ENCODE peak calls at places on chromosome 21, in six cellular contexts. A is transverse colon, B is ovary, J is prostate gland, F is IMR-90, G is aorta. Z is an unnamed sample.

GRCh38 chr21:41537356-41537755 is 29.4 kb upstream of the TMPRSS2 start:
- DNase-seq in A (no peak), B (no peak), J (no peak), F (no peak), G (no peak), Z (no peak)

GRCh38 chr21:25456672-25457071 is 150.6 kb downstream of the MRPL39 start:
- DNase-seq in A (no peak), B (no peak), J (no peak), F (peak), G (no peak), Z (no peak)

GRCh38 chr21:28063241-28063640 is 929.4 kb downstream of the LTN1 start:
- DNase-seq in A (no peak), B (no peak), J (no peak), F (no peak), G (no peak), Z (no peak)

GRCh38 chr21:22791986-22792560 is 1793.9 kb downstream of the NCAM2 start:
- DNase-seq in A (no peak), B (no peak), J (peak), F (peak), G (no peak), Z (no peak)

GRCh38 chr21:33011462-33011861 is 14.3 kb upstream of the OLIG2 start:
- DNase-seq in A (no peak), B (no peak), J (no peak), F (peak), G (no peak), Z (no peak)

GRCh38 chr21:41639336-41639735 is 127.5 kb downstream of the RIPK4 start:
- DNase-seq in A (no peak), B (no peak), J (no peak), F (no peak), G (no peak), Z (no peak)

GRCh38 chr21:31493350-31493880 is 149.4 kb upstream of the TIAM1 start:
- DNase-seq in A (no peak), B (no peak), J (no peak), F (no peak), G (no peak), Z (no peak)

GRCh38 chr21:25891596-25891995 is 156.8 kb downstream of the GABPA start:
- DNase-seq in A (no peak), B (no peak), J (no peak), F (no peak), G (no peak), Z (no peak)

GRCh38 chr21:36478941-36479340 is 981 bp downstream of the CLDN14 start:
- DNase-seq in A (no peak), B (no peak), J (no peak), F (no peak), G (no peak), Z (no peak)

GRCh38 chr21:31993826-31994791 is 121.3 kb downstream of the HUNK start:
- DNase-seq in A (no peak), B (no peak), J (no peak), F (peak), G (no peak), Z (no peak)

GRCh38 chr21:31886896-31887595 is 14.2 kb downstream of the HUNK start:
- DNase-seq in A (no peak), B (no peak), J (no peak), F (no peak), G (no peak), Z (no peak)

GRCh38 chr21:40841524-40842196 is 5.3 kb downstream of the DSCAM start:
- DNase-seq in A (no peak), B (no peak), J (peak), F (no peak), G (peak), Z (peak)

GRCh38 chr21:21383126-21383525 is 384.9 kb downstream of the NCAM2 start:
- DNase-seq in A (no peak), B (no peak), J (no peak), F (peak), G (no peak), Z (no peak)

GRCh38 chr21:41107602-41108001 is 60.4 kb upstream of the BACE2 start:
- DNase-seq in A (no peak), B (no peak), J (no peak), F (no peak), G (no peak), Z (no peak)

GRCh38 chr21:41164981-41165650 is 2.8 kb upstream of the BACE2 start:
- DNase-seq in A (peak), B (no peak), J (peak), F (peak), G (no peak), Z (no peak)

GRCh38 chr21:16046625-16047340 is 317.0 kb downstream of the USP25 start:
- DNase-seq in A (no peak), B (no peak), J (no peak), F (peak), G (no peak), Z (no peak)

GRCh38 chr21:26637346-26637745 is 64.3 kb upstream of the CYYR1 start:
- DNase-seq in A (no peak), B (no peak), J (no peak), F (no peak), G (no peak), Z (no peak)

GRCh38 chr21:31201548-31201947 is 142.5 kb downstream of the TIAM1 start:
- DNase-seq in A (peak), B (no peak), J (no peak), F (peak), G (peak), Z (no peak)

GRCh38 chr21:14526199-14526598 is 19.9 kb downstream of the SAMSN1 start:
- DNase-seq in A (no peak), B (no peak), J (no peak), F (no peak), G (no peak), Z (no peak)
- H3K27ac ChIP-seq in A (peak), B (no peak), J (no peak), F (no peak), G (no peak), Z (no peak)

GRCh38 chr21:34592573-34592972 is 22.3 kb downstream of the RCAN1 start:
- DNase-seq in A (no peak), B (no peak), J (no peak), F (no peak), G (no peak), Z (no peak)
- H3K4me3 ChIP-seq in A (no peak), B (no peak), J (no peak), F (no peak), G (no peak), Z (peak)

GRCh38 chr21:44873356-44874239 is at the start of gene PTTG1IP:
- DNase-seq in A (peak), B (peak), J (peak), F (peak), G (peak), Z (peak)
- H3K27ac ChIP-seq in A (peak), B (peak), J (peak), F (peak), G (peak), Z (peak)

GRCh38 chr21:42652527-42653491 is 612 bp upstream of the PDE9A start:
- DNase-seq in A (peak), B (peak), J (peak), F (peak), G (peak), Z (peak)
- H3K4me3 ChIP-seq in A (peak), B (peak), J (peak), F (peak), G (no peak), Z (peak)

GRCh38 chr21:38832664-38833063 is 26.9 kb downstream of the ETS2 start:
- DNase-seq in A (no peak), B (no peak), J (no peak), F (no peak), G (no peak), Z (no peak)
- H3K27ac ChIP-seq in A (peak), B (no peak), J (no peak), F (no peak), G (no peak), Z (no peak)

DNA sequence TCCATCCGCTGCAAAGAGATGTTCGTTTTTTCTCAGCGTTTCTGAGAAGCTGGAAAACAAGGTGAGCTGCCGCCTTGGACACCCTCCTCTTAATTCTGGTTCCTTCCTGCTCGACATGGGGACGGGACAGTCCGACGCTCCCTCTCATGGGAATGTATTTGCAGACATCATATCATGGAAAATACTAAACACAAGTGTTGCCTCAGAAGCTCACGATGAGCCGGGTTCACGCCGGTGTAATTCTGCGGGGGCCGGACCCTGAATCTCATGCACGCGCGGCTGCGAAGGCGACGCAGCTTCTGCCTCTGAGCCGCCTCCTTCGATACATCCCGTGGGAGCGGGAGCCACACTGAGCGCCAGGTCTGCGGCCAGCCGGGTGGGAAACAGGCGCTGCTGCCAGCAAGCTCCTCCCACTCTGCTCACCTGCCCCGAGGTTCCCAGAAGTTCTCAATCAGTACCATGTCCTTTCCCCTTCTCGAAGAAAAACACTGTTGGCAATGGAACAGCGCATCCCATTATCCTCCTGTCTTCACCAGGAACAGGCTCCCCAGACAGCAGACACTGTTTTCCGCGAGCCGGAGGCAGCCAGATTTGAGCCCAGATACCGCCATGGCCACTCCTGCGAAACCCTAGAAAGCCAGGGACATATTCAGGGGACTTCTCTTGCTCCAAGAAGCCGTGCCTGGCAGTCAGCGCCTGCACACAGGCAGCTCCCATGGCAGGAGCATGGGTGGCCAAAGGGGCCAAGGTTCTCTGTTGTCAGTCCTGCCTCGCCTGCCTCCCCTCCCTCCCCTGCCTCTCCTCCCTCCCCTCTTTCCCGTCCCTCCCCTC is 98.0 kb downstream of the WDR4 start:
- DNase-seq in A (peak), B (peak), J (peak), F (no peak), G (no peak), Z (no peak)
- H3K4me3 ChIP-seq in A (no peak), B (peak), J (peak), F (no peak), G (no peak), Z (peak)

DNA sequence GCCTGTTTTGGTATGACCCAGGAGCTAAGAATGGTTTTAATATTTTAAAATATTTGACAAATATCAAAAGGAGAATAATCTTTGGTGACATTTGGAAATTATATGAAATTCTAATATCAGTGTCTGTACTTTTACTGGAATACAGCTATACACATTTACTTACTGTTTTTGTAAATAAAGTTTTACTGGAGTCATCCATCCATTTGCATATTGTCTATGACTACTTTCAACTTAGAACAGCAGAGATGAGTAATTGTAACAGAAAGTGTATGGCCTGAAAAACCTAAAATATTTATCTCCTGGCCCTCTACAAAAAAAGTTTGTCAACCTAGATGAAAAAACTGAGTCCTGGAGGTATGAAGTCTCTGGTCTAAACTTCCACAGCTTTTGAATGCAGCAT is 5.8 kb upstream of the MAP3K7CL start:
- DNase-seq in A (no peak), B (no peak), J (no peak), F (no peak), G (no peak), Z (no peak)
- H3K27ac ChIP-seq in A (no peak), B (no peak), J (no peak), F (no peak), G (no peak), Z (no peak)

GRCh38 chr21:45615145-45615711 is 28.3 kb upstream of the PCBP3 start:
- DNase-seq in A (peak), B (no peak), J (no peak), F (peak), G (peak), Z (no peak)
- H3K4me3 ChIP-seq in A (no peak), B (no peak), J (no peak), F (no peak), G (no peak), Z (no peak)

GRCh38 chr21:38351176-38351959 is 94.6 kb downstream of the KCNJ15 start:
- DNase-seq in A (no peak), B (no peak), J (no peak), F (peak), G (no peak), Z (no peak)

GRCh38 chr21:38351961-38352521 is 95.2 kb downstream of the KCNJ15 start:
- DNase-seq in A (no peak), B (no peak), J (no peak), F (peak), G (no peak), Z (no peak)

GRCh38 chr21:38354231-38354630 is 97.4 kb downstream of the KCNJ15 start:
- DNase-seq in A (no peak), B (no peak), J (no peak), F (no peak), G (no peak), Z (no peak)

GRCh38 chr21:38350681-38351080 is 93.9 kb downstream of the KCNJ15 start:
- DNase-seq in A (no peak), B (no peak), J (no peak), F (no peak), G (no peak), Z (no peak)

DNA sequence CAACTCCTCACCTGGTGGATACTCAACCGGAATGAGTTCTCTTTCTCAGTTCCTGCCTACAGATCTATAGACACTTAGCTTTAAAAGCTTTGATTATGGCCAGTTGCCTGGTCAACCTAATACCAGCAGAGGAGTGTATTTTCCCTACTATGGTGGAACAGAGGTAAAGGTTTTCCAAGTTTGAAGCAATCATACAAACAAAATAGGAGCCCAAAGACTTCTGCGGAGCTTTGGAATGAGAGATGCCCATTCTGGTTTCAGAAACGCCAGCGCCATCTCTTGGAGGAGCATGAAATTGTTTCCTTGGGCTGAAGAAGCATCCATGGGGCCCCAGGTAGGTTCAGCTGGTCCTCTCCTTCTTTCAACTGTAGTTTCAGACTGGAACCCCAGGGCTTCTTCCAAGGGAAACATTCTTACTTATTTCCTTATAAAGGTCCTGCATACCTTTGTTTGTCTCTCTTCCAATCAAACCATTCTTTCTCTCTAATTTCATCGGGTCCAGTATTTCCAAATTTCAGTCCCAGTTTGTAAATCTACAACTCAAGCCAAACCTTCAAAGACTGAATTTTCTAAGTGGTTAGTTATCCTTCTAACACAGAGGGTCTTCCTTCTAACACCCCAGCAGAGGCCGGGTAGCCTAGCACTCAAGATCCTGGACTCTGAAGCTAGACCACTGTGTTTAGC is 95.9 kb downstream of the KCNJ15 start:
- DNase-seq in A (peak), B (no peak), J (peak), F (peak), G (peak), Z (peak)
- H3K27ac ChIP-seq in A (no peak), B (no peak), J (no peak), F (peak), G (peak), Z (no peak)

GRCh38 chr21:43716376-43717165 is 2.4 kb upstream of the PDXK start:
- DNase-seq in A (peak), B (no peak), J (no peak), F (peak), G (no peak), Z (no peak)
- H3K4me3 ChIP-seq in A (no peak), B (no peak), J (no peak), F (no peak), G (no peak), Z (no peak)